ENCODE peak calls at places on chromosomes 11 and 22, in seven cellular contexts. One of them, this sample, is unnamed.
A peak's percentile ranks its signal among the peaks of the same experiment; 100 is the strongest.

GRCh38 chr11:102267602-102268001 is 49.7 kb upstream of the BIRC3 start:
- DNase-seq in brain microvascular endothelial cell: peak; percentile 39
- DNase-seq in foreskin fibroblast: peak; percentile 80
- DNase-seq in body of pancreas: no peak
- DNase-seq in suprapubic skin: no peak
- DNase-seq in glutamatergic neuron: no peak
- DNase-seq in ovary: no peak
- DNase-seq in this sample: no peak

GRCh38 chr22:28141614-28142013 is 222.6 kb upstream of the PITPNB start:
- DNase-seq in brain microvascular endothelial cell: peak; percentile 50
- DNase-seq in foreskin fibroblast: peak; percentile 80
- DNase-seq in body of pancreas: no peak
- DNase-seq in suprapubic skin: no peak
- DNase-seq in glutamatergic neuron: no peak
- DNase-seq in ovary: no peak
- DNase-seq in this sample: no peak

GRCh38 chr22:21972293-21972779 is 10.3 kb downstream of the TOP3B start:
- DNase-seq in brain microvascular endothelial cell: peak; percentile 31
- DNase-seq in foreskin fibroblast: peak; percentile 52
- DNase-seq in body of pancreas: peak; percentile 62
- DNase-seq in suprapubic skin: no peak
- DNase-seq in glutamatergic neuron: peak; percentile 76
- DNase-seq in ovary: no peak
- DNase-seq in this sample: peak; percentile 75

GRCh38 chr11:106603971-106604370 is 414.3 kb downstream of the GUCY1A2 start:
- DNase-seq in brain microvascular endothelial cell: no peak
- DNase-seq in foreskin fibroblast: no peak
- DNase-seq in body of pancreas: no peak
- DNase-seq in suprapubic skin: no peak
- DNase-seq in glutamatergic neuron: no peak
- DNase-seq in ovary: no peak
- DNase-seq in this sample: no peak

GRCh38 chr11:2306971-2307732 is 5.3 kb downstream of the TSPAN32 start:
- DNase-seq in brain microvascular endothelial cell: no peak
- DNase-seq in foreskin fibroblast: peak; percentile 55
- DNase-seq in body of pancreas: no peak
- DNase-seq in suprapubic skin: no peak
- DNase-seq in glutamatergic neuron: no peak
- DNase-seq in ovary: peak; percentile 69
- DNase-seq in this sample: no peak

GRCh38 chr22:37187891-37188761 is at the start of gene C1QTNF6:
- DNase-seq in brain microvascular endothelial cell: no peak
- DNase-seq in foreskin fibroblast: peak; percentile 67
- DNase-seq in body of pancreas: no peak
- DNase-seq in suprapubic skin: peak; percentile 68
- DNase-seq in glutamatergic neuron: peak; percentile 28
- DNase-seq in ovary: peak; percentile 61
- DNase-seq in this sample: peak; percentile 58

GRCh38 chr11:82988936-82989627 is 82.6 kb downstream of the RAB30 start:
- DNase-seq in brain microvascular endothelial cell: no peak
- DNase-seq in foreskin fibroblast: peak; percentile 70
- DNase-seq in body of pancreas: no peak
- DNase-seq in suprapubic skin: no peak
- DNase-seq in glutamatergic neuron: no peak
- DNase-seq in ovary: no peak
- DNase-seq in this sample: peak; percentile 10

GRCh38 chr11:76629133-76629852 is 41.3 kb downstream of the LRRC32 start:
- DNase-seq in brain microvascular endothelial cell: peak; percentile 78
- DNase-seq in foreskin fibroblast: peak; percentile 66
- DNase-seq in body of pancreas: peak; percentile 19
- DNase-seq in suprapubic skin: peak; percentile 83
- DNase-seq in glutamatergic neuron: no peak
- DNase-seq in ovary: no peak
- DNase-seq in this sample: no peak

GRCh38 chr22:30701872-30702271 is 7.2 kb downstream of the OSBP2 start:
- DNase-seq in brain microvascular endothelial cell: peak; percentile 12
- DNase-seq in foreskin fibroblast: peak; percentile 63
- DNase-seq in body of pancreas: no peak
- DNase-seq in suprapubic skin: no peak
- DNase-seq in glutamatergic neuron: no peak
- DNase-seq in ovary: no peak
- DNase-seq in this sample: no peak

GRCh38 chr22:37552560-37553163 is 7.6 kb upstream of the CDC42EP1 start:
- DNase-seq in brain microvascular endothelial cell: no peak
- DNase-seq in foreskin fibroblast: peak; percentile 76
- DNase-seq in body of pancreas: no peak
- DNase-seq in suprapubic skin: no peak
- DNase-seq in glutamatergic neuron: peak; percentile 46
- DNase-seq in ovary: peak; percentile 66
- DNase-seq in this sample: peak; percentile 67

GRCh38 chr11:33801821-33802413 is 27.6 kb upstream of the FBXO3 start:
- DNase-seq in brain microvascular endothelial cell: no peak
- DNase-seq in foreskin fibroblast: peak; percentile 16
- DNase-seq in body of pancreas: no peak
- DNase-seq in suprapubic skin: no peak
- DNase-seq in glutamatergic neuron: peak; percentile 28
- DNase-seq in ovary: no peak
- DNase-seq in this sample: peak; percentile 31

GRCh38 chr11:117932987-117933386 is 3.8 kb upstream of the TMPRSS13 start:
- DNase-seq in brain microvascular endothelial cell: no peak
- DNase-seq in foreskin fibroblast: no peak
- DNase-seq in body of pancreas: no peak
- DNase-seq in suprapubic skin: no peak
- DNase-seq in glutamatergic neuron: no peak
- DNase-seq in ovary: no peak
- DNase-seq in this sample: no peak

GRCh38 chr11:6402561-6402981 is 12.3 kb downstream of the SMPD1 start:
- DNase-seq in brain microvascular endothelial cell: no peak
- DNase-seq in foreskin fibroblast: no peak
- DNase-seq in body of pancreas: no peak
- DNase-seq in suprapubic skin: no peak
- DNase-seq in glutamatergic neuron: no peak
- DNase-seq in ovary: no peak
- DNase-seq in this sample: no peak

GRCh38 chr11:40290031-40290650 is 1169.3 kb downstream of the LRRC4C start:
- DNase-seq in brain microvascular endothelial cell: no peak
- DNase-seq in foreskin fibroblast: no peak
- DNase-seq in body of pancreas: no peak
- DNase-seq in suprapubic skin: no peak
- DNase-seq in glutamatergic neuron: no peak
- DNase-seq in ovary: no peak
- DNase-seq in this sample: no peak

GRCh38 chr11:129951201-129951882 is 51.3 kb downstream of the PRDM10 start:
- DNase-seq in brain microvascular endothelial cell: no peak
- DNase-seq in foreskin fibroblast: peak; percentile 37
- DNase-seq in body of pancreas: no peak
- DNase-seq in suprapubic skin: no peak
- DNase-seq in glutamatergic neuron: no peak
- DNase-seq in ovary: no peak
- DNase-seq in this sample: no peak

GRCh38 chr11:133291672-133292265 is 240.5 kb downstream of the OPCML start:
- DNase-seq in brain microvascular endothelial cell: no peak
- DNase-seq in foreskin fibroblast: no peak
- DNase-seq in body of pancreas: no peak
- DNase-seq in suprapubic skin: no peak
- DNase-seq in glutamatergic neuron: no peak
- DNase-seq in ovary: no peak
- DNase-seq in this sample: no peak

GRCh38 chr11:93169950-93170561 is 27.7 kb downstream of the SLC36A4 start:
- DNase-seq in brain microvascular endothelial cell: peak; percentile 12
- DNase-seq in foreskin fibroblast: peak; percentile 37
- DNase-seq in body of pancreas: no peak
- DNase-seq in suprapubic skin: no peak
- DNase-seq in glutamatergic neuron: no peak
- DNase-seq in ovary: no peak
- DNase-seq in this sample: no peak
- TF ChIP-seq CTCF in brain microvascular endothelial cell: peak; percentile 55
- TF ChIP-seq CTCF in foreskin fibroblast: peak; percentile 48
- TF ChIP-seq CTCF in body of pancreas: peak; percentile 37
- TF ChIP-seq CTCF in suprapubic skin: no peak
- TF ChIP-seq CTCF in glutamatergic neuron: peak; percentile 23
- TF ChIP-seq CTCF in ovary: no peak
- TF ChIP-seq CTCF in this sample: peak; percentile 46

GRCh38 chr11:60871378-60872061 is 4.2 kb downstream of the ZP1 start:
- DNase-seq in brain microvascular endothelial cell: peak; percentile 38
- DNase-seq in foreskin fibroblast: peak; percentile 74
- DNase-seq in body of pancreas: no peak
- DNase-seq in suprapubic skin: no peak
- DNase-seq in glutamatergic neuron: no peak
- DNase-seq in ovary: no peak
- DNase-seq in this sample: no peak
- TF ChIP-seq CTCF in brain microvascular endothelial cell: peak; percentile 56
- TF ChIP-seq CTCF in foreskin fibroblast: no peak
- TF ChIP-seq CTCF in body of pancreas: no peak
- TF ChIP-seq CTCF in suprapubic skin: no peak
- TF ChIP-seq CTCF in glutamatergic neuron: no peak
- TF ChIP-seq CTCF in ovary: no peak
- TF ChIP-seq CTCF in this sample: no peak

GRCh38 chr11:80320765-80321164 is 879.9 kb upstream of the TENM4 start:
- DNase-seq in brain microvascular endothelial cell: no peak
- DNase-seq in foreskin fibroblast: no peak
- DNase-seq in body of pancreas: no peak
- DNase-seq in suprapubic skin: no peak
- DNase-seq in glutamatergic neuron: no peak
- DNase-seq in ovary: no peak
- DNase-seq in this sample: no peak
- TF ChIP-seq CTCF in brain microvascular endothelial cell: peak; percentile 60
- TF ChIP-seq CTCF in foreskin fibroblast: no peak
- TF ChIP-seq CTCF in body of pancreas: no peak
- TF ChIP-seq CTCF in suprapubic skin: no peak
- TF ChIP-seq CTCF in glutamatergic neuron: no peak
- TF ChIP-seq CTCF in ovary: no peak
- TF ChIP-seq CTCF in this sample: no peak

GRCh38 chr22:48753381-48753730 is 1074.3 kb downstream of the BRD1 start:
- DNase-seq in brain microvascular endothelial cell: no peak
- DNase-seq in foreskin fibroblast: no peak
- DNase-seq in body of pancreas: no peak
- DNase-seq in suprapubic skin: no peak
- DNase-seq in glutamatergic neuron: no peak
- DNase-seq in ovary: no peak
- DNase-seq in this sample: no peak
- TF ChIP-seq CTCF in brain microvascular endothelial cell: no peak
- TF ChIP-seq CTCF in foreskin fibroblast: no peak
- TF ChIP-seq CTCF in body of pancreas: no peak
- TF ChIP-seq CTCF in suprapubic skin: no peak
- TF ChIP-seq CTCF in glutamatergic neuron: no peak
- TF ChIP-seq CTCF in ovary: no peak
- TF ChIP-seq CTCF in this sample: no peak